ENCODE peak calls at places on chromosomes 7 and 10, in eight cellular contexts. S is naive thymus-derived CD8-positive, alpha-beta T cell; A is kidney tubule cell; D is RWPE1; U is sciatic nerve; O is iris pigment epithelial cell; P is T-helper 2 cell; Q is left ventricle myocardium inferior. I is an unnamed sample.

GRCh38 chr7:92880212-92881090 is 44.1 kb upstream of the CDK6 start:
- DNase-seq in S (no peak), A (peak; percentile 17), D (no peak), U (no peak), O (peak; percentile 17), P (no peak), Q (no peak), I (no peak)

GRCh38 chr7:30433082-30433481 is 45.5 kb downstream of the NOD1 start:
- DNase-seq in S (no peak), A (no peak), D (no peak), U (no peak), O (peak; percentile 82), P (no peak), Q (peak; percentile 58), I (no peak)

GRCh38 chr7:94908204-94909022 is 1.0 kb downstream of the PPP1R9A start:
- DNase-seq in S (no peak), A (peak; percentile 67), D (peak; percentile 5), U (peak; percentile 57), O (peak; percentile 17), P (no peak), Q (peak; percentile 19), I (no peak)

GRCh38 chr10:69636626-69637550 is 6.8 kb downstream of the FAM241B start:
- DNase-seq in S (peak; percentile 22), A (peak; percentile 40), D (peak; percentile 57), U (peak; percentile 34), O (peak; percentile 9), P (no peak), Q (no peak), I (no peak)

GRCh38 chr7:126696639-126697038 is 556.1 kb downstream of the GRM8 start:
- DNase-seq in S (no peak), A (no peak), D (no peak), U (no peak), O (no peak), P (no peak), Q (no peak), I (no peak)

GRCh38 chr7:42232275-42232674 is 4.7 kb downstream of the GLI3 start:
- DNase-seq in S (no peak), A (peak; percentile 76), D (peak; percentile 67), U (no peak), O (peak; percentile 81), P (no peak), Q (no peak), I (no peak)

GRCh38 chr10:21238044-21238443 is 287.4 kb downstream of the SKIDA1 start:
- DNase-seq in S (no peak), A (peak; percentile 27), D (no peak), U (no peak), O (no peak), P (no peak), Q (no peak), I (no peak)

GRCh38 chr7:128311-129080 is 63.9 kb upstream of the FAM20C start:
- DNase-seq in S (no peak), A (no peak), D (no peak), U (no peak), O (no peak), P (no peak), Q (no peak), I (no peak)

GRCh38 chr10:12448729-12449391 is 99.5 kb downstream of the CAMK1D start:
- DNase-seq in S (peak; percentile 70), A (peak; percentile 53), D (peak; percentile 42), U (no peak), O (peak; percentile 94), P (no peak), Q (no peak), I (peak; percentile 67)

GRCh38 chr7:135601182-135601581 is 43.5 kb downstream of the NUP205 start:
- DNase-seq in S (no peak), A (peak; percentile 10), D (no peak), U (no peak), O (peak; percentile 92), P (no peak), Q (no peak), I (no peak)

GRCh38 chr7:23520582-23520981 is 11.2 kb downstream of the TRA2A start:
- DNase-seq in S (no peak), A (no peak), D (no peak), U (no peak), O (no peak), P (no peak), Q (no peak), I (no peak)

GRCh38 chr7:44381494-44382220 is 56.3 kb upstream of the CAMK2B start:
- DNase-seq in S (no peak), A (no peak), D (no peak), U (no peak), O (no peak), P (no peak), Q (no peak), I (no peak)

GRCh38 chr7:158645842-158646241 is 58.2 kb upstream of the PTPRN2 start:
- DNase-seq in S (no peak), A (no peak), D (no peak), U (no peak), O (no peak), P (no peak), Q (no peak), I (no peak)

GRCh38 chr10:14397069-14397468 is 66.3 kb upstream of the FRMD4A start:
- DNase-seq in S (no peak), A (peak; percentile 96), D (peak; percentile 89), U (peak; percentile 75), O (peak; percentile 95), P (no peak), Q (peak; percentile 73), I (no peak)

GRCh38 chr10:125734148-125734547 is 14.6 kb downstream of the EDRF1 start:
- DNase-seq in S (no peak), A (no peak), D (no peak), U (no peak), O (no peak), P (no peak), Q (no peak), I (no peak)